ENCODE peak calls at places on chromosomes 12 and 14, in five cellular contexts. F is K562, T is IMR-90, O is GM12878, C is SK-N-SH. Z is an unnamed sample.

GRCh38 chr12:55703288-55703687 is 4.4 kb downstream of the ITGA7 start:
- DNase-seq in F (no peak), T (no peak), O (no peak), C (no peak), Z (no peak)

GRCh38 chr14:65226824-65227604 is 124.7 kb upstream of the MAX start:
- DNase-seq in F (no peak), T (peak), O (no peak), C (no peak), Z (peak)

GRCh38 chr14:47675239-47675488 is 241 bp downstream of the MDGA2 start:
- DNase-seq in F (no peak), T (no peak), O (no peak), C (no peak), Z (no peak)

GRCh38 chr14:82565825-82566224 is 1032.2 kb upstream of the SEL1L start:
- DNase-seq in F (no peak), T (no peak), O (no peak), C (no peak), Z (no peak)

GRCh38 chr12:52223411-52224039 is 9.5 kb upstream of the KRT7 start:
- DNase-seq in F (no peak), T (peak), O (no peak), C (no peak), Z (no peak)

GRCh38 chr12:124338448-124338847 is 43.6 kb downstream of the RFLNA start:
- DNase-seq in F (no peak), T (no peak), O (no peak), C (no peak), Z (peak)

GRCh38 chr12:52831251-52831650 is 2.9 kb downstream of the KRT79 start:
- DNase-seq in F (no peak), T (no peak), O (no peak), C (no peak), Z (no peak)

GRCh38 chr12:64701283-64701682 is 57.9 kb downstream of the GNS start:
- DNase-seq in F (no peak), T (no peak), O (no peak), C (peak), Z (no peak)

GRCh38 chr12:43370299-43370698 is 181.7 kb downstream of the ADAMTS20 start:
- DNase-seq in F (no peak), T (peak), O (no peak), C (no peak), Z (no peak)

GRCh38 chr12:46468159-46468558 is 95.6 kb upstream of the SLC38A2 start:
- DNase-seq in F (no peak), T (no peak), O (no peak), C (no peak), Z (peak)

GRCh38 chr12:66944365-66944764 is 265.5 kb upstream of the GRIP1 start:
- DNase-seq in F (no peak), T (no peak), O (no peak), C (no peak), Z (no peak)

GRCh38 chr12:82708507-82708906 is 21.8 kb downstream of the TMTC2 start:
- DNase-seq in F (no peak), T (no peak), O (no peak), C (peak), Z (no peak)

GRCh38 chr12:130547480-130548155 is 168.5 kb downstream of the RIMBP2 start:
- DNase-seq in F (no peak), T (no peak), O (no peak), C (peak), Z (no peak)

GRCh38 chr14:92982941-92983340 is 60.0 kb downstream of the CHGA start:
- DNase-seq in F (no peak), T (peak), O (no peak), C (no peak), Z (no peak)

GRCh38 chr12:127431177-127431576 is 835.8 kb upstream of the TMEM132C start:
- DNase-seq in F (no peak), T (no peak), O (no peak), C (no peak), Z (no peak)

GRCh38 chr12:5480218-5480952 is 48.5 kb downstream of the NTF3 start:
- DNase-seq in F (no peak), T (peak), O (no peak), C (no peak), Z (no peak)
- TF ChIP-seq RCOR1 in F (no peak), T (no peak), O (no peak), C (no peak), Z (no peak)

GRCh38 chr14:24780278-24780677 is 146.3 kb upstream of the GZMB start:
- DNase-seq in F (no peak), T (no peak), O (no peak), C (no peak), Z (no peak)

GRCh38 chr14:24777678-24778077 is 143.7 kb upstream of the GZMB start:
- DNase-seq in F (no peak), T (no peak), O (no peak), C (no peak), Z (no peak)

GRCh38 chr14:24775919-24776318 is 141.9 kb upstream of the GZMB start:
- DNase-seq in F (peak), T (no peak), O (no peak), C (peak), Z (no peak)

DNA sequence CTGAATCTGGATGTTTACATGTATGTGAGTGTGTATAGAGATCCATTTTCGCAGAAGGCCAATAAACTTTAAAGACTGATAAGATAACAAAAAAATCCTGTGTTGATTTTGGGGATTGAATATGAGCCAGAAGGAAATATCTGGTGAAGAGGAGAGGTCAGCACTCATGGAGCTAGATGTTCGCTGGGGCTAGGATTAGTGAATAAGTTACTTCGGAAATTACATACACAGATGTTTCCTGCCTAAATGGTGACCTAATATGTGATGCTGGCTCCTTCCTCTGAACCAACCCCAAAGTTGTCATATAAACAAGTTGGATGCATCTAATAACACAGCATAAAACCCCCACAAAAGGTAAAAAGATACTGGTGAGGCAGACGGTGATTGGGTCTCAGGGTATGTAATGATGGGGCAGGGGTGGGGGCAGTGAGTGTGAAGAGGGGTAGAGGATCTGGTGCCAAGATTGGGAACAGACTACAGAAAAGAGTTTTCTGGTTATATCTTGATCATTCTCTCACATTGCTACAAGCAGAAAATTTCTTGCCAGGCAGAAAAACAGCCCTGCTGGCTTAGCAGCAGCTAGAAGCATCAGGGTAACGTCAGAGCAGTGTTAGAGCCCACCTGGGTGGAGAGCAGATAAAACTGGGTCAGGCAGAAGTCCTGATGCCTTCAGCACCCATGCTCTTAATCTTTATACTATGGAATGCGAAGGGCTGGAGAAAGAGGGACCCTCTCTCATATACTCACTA is 140.4 kb upstream of the GZMB start:
- DNase-seq in F (no peak), T (no peak), O (no peak), C (no peak), Z (no peak)
- TF ChIP-seq SMC3 in F (no peak), T (no peak), O (no peak), C (no peak), Z (no peak)

GRCh38 chr14:22388669-22389625 is 200.1 kb downstream of the DAD1 start:
- DNase-seq in F (no peak), T (peak), O (no peak), C (no peak), Z (no peak)
- TF ChIP-seq RCOR1 in F (no peak), T (no peak), O (no peak), C (no peak), Z (no peak)

GRCh38 chr12:24069532-24070395 is 120.3 kb upstream of the SOX5 start:
- DNase-seq in F (peak), T (peak), O (no peak), C (no peak), Z (no peak)
- TF ChIP-seq SMC3 in F (no peak), T (no peak), O (no peak), C (no peak), Z (no peak)